ENCODE peak calls at places on chromosomes 4 and X, in six cellular contexts. A, B, C, Q, N and H are unnamed samples.

GRCh38 chrX:97399400-97399799 is 515.7 kb downstream of the RPA4 start:
- DNase-seq in A (no peak), B (no peak), C (no peak), Q (no peak), N (no peak), H (no peak)

GRCh38 chr4:153465922-153466636 is at the start of gene TMEM131L:
- DNase-seq in A (peak; percentile 58), B (peak; percentile 60), C (peak; percentile 60), Q (peak; percentile 45), N (peak; percentile 70), H (peak; percentile 87)

GRCh38 chrX:130285710-130286109 is 17.0 kb upstream of the ZNF280C start:
- DNase-seq in A (no peak), B (no peak), C (no peak), Q (no peak), N (no peak), H (no peak)

GRCh38 chrX:153672531-153673397 is 849 bp downstream of the PNCK start:
- DNase-seq in A (no peak), B (no peak), C (peak; percentile 39), Q (no peak), N (no peak), H (no peak)

GRCh38 chr4:169615467-169616106 is 3.2 kb upstream of the NEK1 start:
- DNase-seq in A (no peak), B (no peak), C (no peak), Q (no peak), N (no peak), H (no peak)

GRCh38 chr4:7150083-7150635 is 42.2 kb upstream of the SORCS2 start:
- DNase-seq in A (no peak), B (no peak), C (no peak), Q (no peak), N (no peak), H (no peak)

GRCh38 chr4:41661447-41662076 is 87.0 kb downstream of the PHOX2B start:
- DNase-seq in A (peak; percentile 54), B (peak; percentile 60), C (peak; percentile 71), Q (peak; percentile 37), N (no peak), H (peak; percentile 50)

GRCh38 chr4:23373269-23373668 is 516.6 kb downstream of the PPARGC1A start:
- DNase-seq in A (no peak), B (no peak), C (no peak), Q (no peak), N (no peak), H (peak; percentile 79)

GRCh38 chr4:122633211-122633610 is 12.3 kb upstream of the IL21 start:
- DNase-seq in A (no peak), B (no peak), C (no peak), Q (no peak), N (no peak), H (no peak)

GRCh38 chr4:186414365-186414764 is 141.0 kb downstream of the MTNR1A start:
- DNase-seq in A (no peak), B (no peak), C (no peak), Q (no peak), N (no peak), H (no peak)

GRCh38 chr4:121155893-121156292 is 8.2 kb downstream of the TNIP3 start:
- DNase-seq in A (no peak), B (no peak), C (no peak), Q (no peak), N (no peak), H (no peak)

GRCh38 chr4:158051401-158052235 is 121.2 kb downstream of the GASK1B start:
- DNase-seq in A (no peak), B (no peak), C (no peak), Q (peak; percentile 37), N (no peak), H (no peak)

GRCh38 chrX:56762707-56763555 is 33.9 kb downstream of the NBDY start:
- DNase-seq in A (no peak), B (no peak), C (no peak), Q (no peak), N (no peak), H (no peak)